ENCODE peak calls at places on chromosomes 5 and 9, in nine cellular contexts. Z is HepG2, E is ovary, D is tibial nerve, P is sigmoid colon, C is GM12878, N is stomach, U is H1, G is A549. B is an unnamed sample.

GRCh38 chr9:32350682-32351081 is 33.8 kb upstream of the ACO1 start:
- DNase-seq in Z (peak; percentile 20), E (no peak), D (no peak), P (no peak), C (no peak), N (no peak), U (no peak), G (peak; percentile 5), B (no peak)

GRCh38 chr5:179964015-179964414 is 56.3 kb upstream of the TBC1D9B start:
- DNase-seq in Z (no peak), E (no peak), D (no peak), P (no peak), C (no peak), N (no peak), U (no peak), G (no peak), B (no peak)

GRCh38 chr9:131349881-131350563 is 43.9 kb upstream of the PRRC2B start:
- DNase-seq in Z (peak; percentile 62), E (peak; percentile 89), D (peak; percentile 94), P (peak; percentile 94), C (no peak), N (peak; percentile 93), U (peak; percentile 87), G (peak; percentile 85), B (peak; percentile 89)

GRCh38 chr5:124873189-124873588 is 126.8 kb upstream of the ZNF608 start:
- DNase-seq in Z (no peak), E (no peak), D (no peak), P (no peak), C (no peak), N (no peak), U (no peak), G (no peak), B (no peak)

GRCh38 chr9:73528922-73529321 is 377.3 kb downstream of the ANXA1 start:
- DNase-seq in Z (no peak), E (no peak), D (no peak), P (no peak), C (no peak), N (no peak), U (no peak), G (no peak), B (no peak)

GRCh38 chr9:8251566-8251965 is 452.0 kb upstream of the DMAC1 start:
- DNase-seq in Z (no peak), E (no peak), D (no peak), P (no peak), C (no peak), N (no peak), U (no peak), G (no peak), B (no peak)

GRCh38 chr5:3736926-3737325 is 141.3 kb downstream of the IRX1 start:
- DNase-seq in Z (no peak), E (no peak), D (no peak), P (no peak), C (no peak), N (no peak), U (no peak), G (no peak), B (no peak)

GRCh38 chr9:16119261-16119660 is 566.4 kb downstream of the CCDC171 start:
- DNase-seq in Z (no peak), E (no peak), D (no peak), P (no peak), C (no peak), N (no peak), U (no peak), G (no peak), B (no peak)

GRCh38 chr9:98962181-98962560 is 18.5 kb downstream of the COL15A1 start:
- DNase-seq in Z (no peak), E (no peak), D (no peak), P (no peak), C (no peak), N (no peak), U (no peak), G (no peak), B (no peak)

GRCh38 chr9:95450171-95451107 is 66.3 kb downstream of the PTCH1 start:
- DNase-seq in Z (no peak), E (no peak), D (no peak), P (peak; percentile 72), C (no peak), N (no peak), U (no peak), G (no peak), B (no peak)

GRCh38 chr9:15512204-15512603 is 1.4 kb upstream of the PSIP1 start:
- DNase-seq in Z (no peak), E (no peak), D (no peak), P (no peak), C (no peak), N (no peak), U (no peak), G (no peak), B (no peak)

GRCh38 chr5:147685991-147686390 is 96.5 kb downstream of the JAKMIP2 start:
- DNase-seq in Z (no peak), E (no peak), D (no peak), P (no peak), C (no peak), N (no peak), U (no peak), G (no peak), B (no peak)

GRCh38 chr5:137376127-137376526 is 123.0 kb downstream of the SPOCK1 start:
- DNase-seq in Z (no peak), E (no peak), D (no peak), P (no peak), C (no peak), N (no peak), U (no peak), G (no peak), B (no peak)

GRCh38 chr9:81671880-81672280 is 17.5 kb downstream of the TLE1 start:
- DNase-seq in Z (no peak), E (peak; percentile 89), D (peak; percentile 70), P (peak; percentile 99), C (no peak), N (peak; percentile 78), U (no peak), G (no peak), B (peak; percentile 77)

GRCh38 chr9:100440071-100440470 is 13.1 kb downstream of the MSANTD3 start:
- DNase-seq in Z (no peak), E (no peak), D (no peak), P (no peak), C (no peak), N (no peak), U (no peak), G (no peak), B (no peak)

GRCh38 chr5:168646335-168646734 is 67.2 kb upstream of the PANK3 start:
- DNase-seq in Z (no peak), E (no peak), D (no peak), P (no peak), C (no peak), N (no peak), U (no peak), G (no peak), B (no peak)

GRCh38 chr9:90842984-90843383 is 41.4 kb downstream of the SYK start:
- DNase-seq in Z (no peak), E (no peak), D (no peak), P (no peak), C (no peak), N (no peak), U (no peak), G (no peak), B (no peak)

GRCh38 chr5:23740029-23740428 is 232.6 kb downstream of the PRDM9 start:
- DNase-seq in Z (no peak), E (no peak), D (no peak), P (no peak), C (no peak), N (no peak), U (no peak), G (no peak), B (no peak)

GRCh38 chr5:123297866-123298265 is 125.3 kb downstream of the CEP120 start:
- DNase-seq in Z (no peak), E (no peak), D (no peak), P (no peak), C (no peak), N (no peak), U (no peak), G (no peak), B (no peak)

DNA sequence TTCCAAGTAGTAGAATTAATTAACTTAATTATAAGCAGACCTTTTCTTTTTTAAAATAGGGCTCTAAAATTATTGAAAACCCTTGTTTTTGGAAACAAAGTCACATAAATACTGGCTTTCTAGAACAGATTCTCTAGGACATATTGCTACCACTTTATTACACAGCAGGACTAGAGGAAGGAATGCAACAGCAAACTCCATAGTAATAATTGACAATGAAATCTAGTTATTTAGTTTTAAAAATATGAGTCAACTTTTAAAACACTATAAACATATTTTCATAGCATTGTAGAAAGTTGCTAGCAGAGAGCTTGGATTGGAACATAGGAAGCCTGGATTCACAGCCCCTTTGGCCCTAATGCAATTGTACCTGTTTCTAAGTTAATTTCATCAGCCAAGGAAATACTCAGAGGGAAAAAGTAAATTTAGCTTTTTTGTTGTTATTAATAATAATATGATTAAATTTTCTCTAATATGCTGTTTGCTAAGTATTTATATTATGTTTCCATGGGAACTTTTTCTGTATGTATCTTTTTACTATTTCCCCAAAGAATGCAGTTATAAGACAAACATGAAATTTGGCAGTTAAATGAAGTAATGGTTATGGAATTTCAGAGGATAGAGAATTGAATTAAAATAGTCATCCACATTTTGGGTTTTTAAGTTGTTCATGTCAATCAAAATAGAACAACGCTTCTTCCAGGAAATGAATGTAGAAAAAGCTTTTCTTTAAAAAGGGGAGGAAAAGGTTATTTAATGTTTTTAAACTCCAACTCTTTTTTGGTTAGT is 45.6 kb downstream of the VCAN start:
- DNase-seq in Z (no peak), E (no peak), D (no peak), P (no peak), C (no peak), N (no peak), U (no peak), G (no peak), B (no peak)
- TF ChIP-seq CTCF in Z (no peak), E (no peak), D (no peak), P (no peak), C (no peak), N (no peak), U (no peak), G (no peak), B (no peak)

GRCh38 chr9:113707953-113708695 is 168.0 kb upstream of the ZNF618 start:
- DNase-seq in Z (no peak), E (no peak), D (no peak), P (no peak), C (no peak), N (peak; percentile 38), U (no peak), G (no peak), B (no peak)
- TF ChIP-seq EP300 in Z (no peak), E (no peak), D (no peak), P (no peak), C (no peak), N (no peak), U (no peak), G (no peak), B (no peak)

GRCh38 chr9:127197186-127197860 is 67.3 kb upstream of the GARNL3 start:
- DNase-seq in Z (peak; percentile 40), E (no peak), D (no peak), P (no peak), C (no peak), N (no peak), U (no peak), G (no peak), B (no peak)
- H3K27ac ChIP-seq in Z (no peak overlapping the region), E (no peak overlapping the region), D (no peak overlapping the region), P (peak overlapping the region; percentile 69), C (no peak overlapping the region), N (peak overlapping the region; percentile 6), U (no peak overlapping the region), G (no peak overlapping the region), B (peak overlapping the region; percentile 43)

DNA sequence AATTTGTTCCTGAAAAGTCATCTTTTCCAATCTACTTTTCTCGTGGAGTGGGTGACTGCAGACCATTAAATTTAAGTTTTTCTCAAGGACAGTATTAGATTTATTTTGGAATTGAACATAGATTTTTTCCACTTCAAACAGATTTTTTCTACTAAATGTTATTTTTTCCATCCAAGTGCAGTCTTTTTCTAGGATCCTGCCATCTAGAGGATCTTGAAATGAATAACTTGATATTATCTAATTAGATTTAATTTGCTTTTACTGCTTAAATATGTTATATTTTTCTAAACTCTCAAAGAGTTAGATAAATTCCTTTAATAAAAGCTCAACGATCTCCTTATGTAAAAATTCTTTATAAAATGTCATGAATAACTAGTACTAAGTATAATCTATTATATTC is 136.9 kb upstream of the PRR16 start:
- DNase-seq in Z (no peak), E (no peak), D (no peak), P (no peak), C (no peak), N (no peak), U (no peak), G (no peak), B (no peak)
- TF ChIP-seq CTCF in Z (no peak), E (no peak), D (no peak), P (no peak), C (no peak), N (no peak), U (no peak), G (no peak), B (no peak)

B was measured in transverse colon.